ENCODE peak calls at places on chromosomes 6 and 20, in ten cellular contexts. F is colonic mucosa; Z is body of pancreas; V is stimulated activated naive CD8-positive, alpha-beta T cell treated with anti-CD3 and anti-CD28 coated beads, Interleukin-15, Interleukin-2, amounts not matched to agents 100 U/mL and 50 U/mL, for 24 hours; L is heart left ventricle; N is putamen; J is Ammon's horn; E is NCI-H774; K is gastrocnemius medialis; Q is cardiac muscle cell. W is an unnamed sample.
A peak's percentile ranks its signal among the peaks of the same experiment; 100 is the strongest.

GRCh38 chr6:160733045-160733646 is 31.1 kb downstream of the PLG start:
- DNase-seq in F (peak; percentile 25), Z (peak; percentile 44), V (peak; percentile 18), L (peak; percentile 35), N (peak; percentile 13), J (peak; percentile 82), E (peak; percentile 24), K (no peak), Q (peak; percentile 71), W (no peak)

GRCh38 chr20:10640897-10641296 is 32.9 kb downstream of the JAG1 start:
- DNase-seq in F (no peak), Z (no peak), V (no peak), L (no peak), N (no peak), J (no peak), E (no peak), K (no peak), Q (no peak), W (no peak)

GRCh38 chr6:11414564-11414963 is 123.0 kb upstream of the TMEM170B start:
- DNase-seq in F (no peak), Z (no peak), V (no peak), L (no peak), N (no peak), J (no peak), E (no peak), K (no peak), Q (no peak), W (no peak)

GRCh38 chr20:62051901-62052255 is 13.8 kb downstream of the TAF4 start:
- DNase-seq in F (no peak), Z (no peak), V (no peak), L (no peak), N (no peak), J (no peak), E (no peak), K (no peak), Q (no peak), W (no peak)

GRCh38 chr6:87925373-87926060 is 122.1 kb upstream of the SPACA1 start:
- DNase-seq in F (peak; percentile 23), Z (no peak), V (peak; percentile 7), L (no peak), N (no peak), J (no peak), E (no peak), K (peak; percentile 45), Q (no peak), W (no peak)

GRCh38 chr6:11043552-11043960 is 549 bp downstream of the ELOVL2 start:
- DNase-seq in F (no peak), Z (no peak), V (peak; percentile 5), L (no peak), N (no peak), J (no peak), E (no peak), K (no peak), Q (no peak), W (no peak)

GRCh38 chr6:16361121-16361520 is 122.7 kb downstream of the GMPR start:
- DNase-seq in F (no peak), Z (no peak), V (no peak), L (no peak), N (no peak), J (no peak), E (no peak), K (no peak), Q (no peak), W (no peak)

GRCh38 chr20:53226788-53227187 is 254.6 kb downstream of the TSHZ2 start:
- DNase-seq in F (no peak), Z (no peak), V (no peak), L (no peak), N (no peak), J (no peak), E (no peak), K (no peak), Q (no peak), W (no peak)

GRCh38 chr6:44076366-44077200 is 50.7 kb downstream of the MRPL14 start:
- DNase-seq in F (peak; percentile 62), Z (peak; percentile 61), V (no peak), L (peak; percentile 72), N (peak; percentile 65), J (peak; percentile 56), E (no peak), K (peak; percentile 69), Q (peak; percentile 49), W (no peak)

GRCh38 chr20:62377615-62378085 is 9.3 kb upstream of the RPS21 start:
- DNase-seq in F (no peak), Z (no peak), V (no peak), L (no peak), N (no peak), J (no peak), E (no peak), K (no peak), Q (no peak), W (no peak)

GRCh38 chr20:889932-890463 is 26.1 kb downstream of the ANGPT4 start:
- DNase-seq in F (no peak), Z (no peak), V (no peak), L (no peak), N (no peak), J (no peak), E (no peak), K (no peak), Q (no peak), W (no peak)

GRCh38 chr20:59994697-59995122 is 36.5 kb downstream of the CDH26 start:
- DNase-seq in F (peak; percentile 45), Z (no peak), V (no peak), L (peak; percentile 66), N (no peak), J (no peak), E (no peak), K (no peak), Q (peak; percentile 1), W (no peak)

GRCh38 chr6:146543940-146544661 is 468 bp downstream of the RAB32 start:
- DNase-seq in F (peak; percentile 60), Z (peak; percentile 60), V (peak; percentile 7), L (peak; percentile 32), N (peak; percentile 6), J (peak; percentile 46), E (no peak), K (peak; percentile 16), Q (peak; percentile 60), W (peak; percentile 83)

GRCh38 chr20:5718896-5719595 is 31.2 kb upstream of the SHLD1 start:
- DNase-seq in F (no peak), Z (no peak), V (no peak), L (peak; percentile 69), N (no peak), J (no peak), E (no peak), K (peak; percentile 72), Q (no peak), W (no peak)

GRCh38 chr6:16154904-16155303 is 26.0 kb downstream of the MYLIP start:
- DNase-seq in F (no peak), Z (no peak), V (no peak), L (peak; percentile 57), N (no peak), J (no peak), E (no peak), K (peak; percentile 78), Q (peak; percentile 81), W (no peak)

GRCh38 chr6:10528170-10528981 is 7.2 kb downstream of the GCNT2 start:
- DNase-seq in F (peak; percentile 74), Z (peak; percentile 45), V (peak; percentile 27), L (no peak), N (no peak), J (no peak), E (no peak), K (no peak), Q (peak; percentile 5), W (no peak)

GRCh38 chr6:44664716-44665115 is 277.2 kb downstream of the CDC5L start:
- DNase-seq in F (no peak), Z (no peak), V (no peak), L (no peak), N (no peak), J (no peak), E (no peak), K (no peak), Q (peak; percentile 54), W (no peak)

GRCh38 chr20:52852695-52853094 is 119.5 kb upstream of the TSHZ2 start:
- DNase-seq in F (no peak), Z (peak; percentile 55), V (no peak), L (no peak), N (no peak), J (no peak), E (peak; percentile 12), K (no peak), Q (peak; percentile 12), W (no peak)

GRCh38 chr6:5565976-5566375 is 304.7 kb downstream of the FARS2 start:
- DNase-seq in F (no peak), Z (no peak), V (no peak), L (no peak), N (no peak), J (no peak), E (no peak), K (no peak), Q (no peak), W (no peak)

GRCh38 chr6:54784021-54784420 is 62.5 kb upstream of the FAM83B start:
- DNase-seq in F (no peak), Z (no peak), V (no peak), L (no peak), N (no peak), J (no peak), E (no peak), K (no peak), Q (no peak), W (no peak)

W was measured in coronary artery.